ENCODE peak calls at places on chromosomes 2 and 18, in eight cellular contexts. One of them, this sample, is unnamed.

GRCh38 chr2:121173112-121173511 is 111.9 kb downstream of the TFCP2L1 start:
- DNase-seq in IMR-90: no peak
- DNase-seq in tibial artery: no peak
- DNase-seq in AG04450: no peak
- DNase-seq in PC-9: no peak
- DNase-seq in cardiac muscle cell: no peak
- DNase-seq in brain microvascular endothelial cell: no peak
- DNase-seq in esophagus squamous epithelium: no peak
- DNase-seq in this sample: no peak

GRCh38 chr2:109128466-109129355 is at the start of gene SH3RF3:
- DNase-seq in esophagus squamous epithelium: no peak
- DNase-seq in brain microvascular endothelial cell: peak
- DNase-seq in tibial artery: peak
- DNase-seq in cardiac muscle cell: peak
- DNase-seq in AG04450: no peak
- DNase-seq in PC-9: no peak
- DNase-seq in IMR-90: peak
- DNase-seq in this sample: peak

GRCh38 chr2:69789129-69789528 is 40.3 kb upstream of the GMCL1 start:
- DNase-seq in AG04450: peak
- DNase-seq in cardiac muscle cell: peak
- DNase-seq in tibial artery: no peak
- DNase-seq in IMR-90: peak
- DNase-seq in brain microvascular endothelial cell: peak
- DNase-seq in PC-9: no peak
- DNase-seq in esophagus squamous epithelium: no peak
- DNase-seq in this sample: peak

GRCh38 chr2:12514631-12515437 is 201.9 kb upstream of the TRIB2 start:
- DNase-seq in IMR-90: peak
- DNase-seq in brain microvascular endothelial cell: no peak
- DNase-seq in cardiac muscle cell: no peak
- DNase-seq in tibial artery: no peak
- DNase-seq in PC-9: no peak
- DNase-seq in esophagus squamous epithelium: no peak
- DNase-seq in AG04450: no peak
- DNase-seq in this sample: no peak

GRCh38 chr2:23478087-23478932 is 93.3 kb downstream of the KLHL29 start:
- DNase-seq in cardiac muscle cell: no peak
- DNase-seq in tibial artery: no peak
- DNase-seq in brain microvascular endothelial cell: no peak
- DNase-seq in PC-9: no peak
- DNase-seq in AG04450: no peak
- DNase-seq in IMR-90: no peak
- DNase-seq in esophagus squamous epithelium: no peak
- DNase-seq in this sample: no peak

GRCh38 chr18:37396981-37397720 is 168.4 kb downstream of the CELF4 start:
- DNase-seq in brain microvascular endothelial cell: no peak
- DNase-seq in IMR-90: peak
- DNase-seq in esophagus squamous epithelium: no peak
- DNase-seq in AG04450: no peak
- DNase-seq in tibial artery: no peak
- DNase-seq in PC-9: no peak
- DNase-seq in cardiac muscle cell: peak
- DNase-seq in this sample: no peak

GRCh38 chr2:29108225-29108624 is 7.0 kb upstream of the CLIP4 start:
- DNase-seq in AG04450: peak
- DNase-seq in cardiac muscle cell: peak
- DNase-seq in IMR-90: peak
- DNase-seq in PC-9: peak
- DNase-seq in esophagus squamous epithelium: no peak
- DNase-seq in brain microvascular endothelial cell: peak
- DNase-seq in tibial artery: no peak
- DNase-seq in this sample: no peak

GRCh38 chr2:24077535-24077877 is 1.4 kb upstream of the SF3B6 start:
- DNase-seq in IMR-90: no peak
- DNase-seq in PC-9: no peak
- DNase-seq in AG04450: no peak
- DNase-seq in esophagus squamous epithelium: no peak
- DNase-seq in tibial artery: no peak
- DNase-seq in brain microvascular endothelial cell: no peak
- DNase-seq in cardiac muscle cell: no peak
- DNase-seq in this sample: no peak

GRCh38 chr18:60295776-60296175 is 76.8 kb downstream of the MC4R start:
- DNase-seq in esophagus squamous epithelium: no peak
- DNase-seq in tibial artery: no peak
- DNase-seq in cardiac muscle cell: no peak
- DNase-seq in brain microvascular endothelial cell: no peak
- DNase-seq in AG04450: no peak
- DNase-seq in PC-9: no peak
- DNase-seq in IMR-90: no peak
- DNase-seq in this sample: no peak

GRCh38 chr2:3492951-3493609 is 26.3 kb downstream of the ADI1 start:
- DNase-seq in PC-9: no peak
- DNase-seq in IMR-90: peak
- DNase-seq in brain microvascular endothelial cell: peak
- DNase-seq in AG04450: peak
- DNase-seq in esophagus squamous epithelium: no peak
- DNase-seq in cardiac muscle cell: peak
- DNase-seq in tibial artery: peak
- DNase-seq in this sample: peak

GRCh38 chr2:23541453-23542334 is 156.7 kb downstream of the KLHL29 start:
- DNase-seq in esophagus squamous epithelium: no peak
- DNase-seq in PC-9: no peak
- DNase-seq in AG04450: no peak
- DNase-seq in brain microvascular endothelial cell: no peak
- DNase-seq in tibial artery: no peak
- DNase-seq in IMR-90: no peak
- DNase-seq in cardiac muscle cell: no peak
- DNase-seq in this sample: no peak

GRCh38 chr2:30732876-30733275 is 74.4 kb downstream of the CAPN13 start:
- DNase-seq in PC-9: no peak
- DNase-seq in esophagus squamous epithelium: no peak
- DNase-seq in brain microvascular endothelial cell: no peak
- DNase-seq in AG04450: no peak
- DNase-seq in cardiac muscle cell: no peak
- DNase-seq in IMR-90: no peak
- DNase-seq in tibial artery: peak
- DNase-seq in this sample: no peak

GRCh38 chr2:47119001-47119400 is 36.1 kb downstream of the STPG4 start:
- DNase-seq in AG04450: no peak
- DNase-seq in PC-9: no peak
- DNase-seq in esophagus squamous epithelium: no peak
- DNase-seq in cardiac muscle cell: peak
- DNase-seq in brain microvascular endothelial cell: peak
- DNase-seq in IMR-90: peak
- DNase-seq in tibial artery: no peak
- DNase-seq in this sample: no peak

GRCh38 chr2:110105608-110106467 is 9.8 kb downstream of the MALL start:
- DNase-seq in esophagus squamous epithelium: no peak
- DNase-seq in cardiac muscle cell: peak
- DNase-seq in tibial artery: no peak
- DNase-seq in IMR-90: peak
- DNase-seq in AG04450: no peak
- DNase-seq in brain microvascular endothelial cell: no peak
- DNase-seq in PC-9: peak
- DNase-seq in this sample: peak

GRCh38 chr2:128170776-128171175 is 79.8 kb downstream of the UGGT1 start:
- DNase-seq in PC-9: no peak
- DNase-seq in tibial artery: no peak
- DNase-seq in esophagus squamous epithelium: no peak
- DNase-seq in AG04450: no peak
- DNase-seq in brain microvascular endothelial cell: no peak
- DNase-seq in IMR-90: no peak
- DNase-seq in cardiac muscle cell: no peak
- DNase-seq in this sample: no peak

GRCh38 chr2:216194561-216194960 is 85.4 kb downstream of the XRCC5 start:
- DNase-seq in IMR-90: no peak
- DNase-seq in PC-9: no peak
- DNase-seq in AG04450: no peak
- DNase-seq in tibial artery: no peak
- DNase-seq in cardiac muscle cell: no peak
- DNase-seq in brain microvascular endothelial cell: no peak
- DNase-seq in esophagus squamous epithelium: no peak
- DNase-seq in this sample: no peak

GRCh38 chr2:216192931-216193330 is 83.8 kb downstream of the XRCC5 start:
- DNase-seq in tibial artery: no peak
- DNase-seq in esophagus squamous epithelium: no peak
- DNase-seq in cardiac muscle cell: no peak
- DNase-seq in PC-9: no peak
- DNase-seq in brain microvascular endothelial cell: no peak
- DNase-seq in AG04450: no peak
- DNase-seq in IMR-90: no peak
- DNase-seq in this sample: no peak

GRCh38 chr2:216195565-216195978 is 86.4 kb downstream of the XRCC5 start:
- DNase-seq in tibial artery: no peak
- DNase-seq in PC-9: no peak
- DNase-seq in IMR-90: peak
- DNase-seq in AG04450: peak
- DNase-seq in brain microvascular endothelial cell: peak
- DNase-seq in esophagus squamous epithelium: no peak
- DNase-seq in cardiac muscle cell: peak
- DNase-seq in this sample: no peak

GRCh38 chr2:216192181-216192580 is 83.0 kb downstream of the XRCC5 start:
- DNase-seq in esophagus squamous epithelium: no peak
- DNase-seq in IMR-90: no peak
- DNase-seq in tibial artery: no peak
- DNase-seq in cardiac muscle cell: no peak
- DNase-seq in AG04450: no peak
- DNase-seq in brain microvascular endothelial cell: no peak
- DNase-seq in PC-9: no peak
- DNase-seq in this sample: no peak

DNA sequence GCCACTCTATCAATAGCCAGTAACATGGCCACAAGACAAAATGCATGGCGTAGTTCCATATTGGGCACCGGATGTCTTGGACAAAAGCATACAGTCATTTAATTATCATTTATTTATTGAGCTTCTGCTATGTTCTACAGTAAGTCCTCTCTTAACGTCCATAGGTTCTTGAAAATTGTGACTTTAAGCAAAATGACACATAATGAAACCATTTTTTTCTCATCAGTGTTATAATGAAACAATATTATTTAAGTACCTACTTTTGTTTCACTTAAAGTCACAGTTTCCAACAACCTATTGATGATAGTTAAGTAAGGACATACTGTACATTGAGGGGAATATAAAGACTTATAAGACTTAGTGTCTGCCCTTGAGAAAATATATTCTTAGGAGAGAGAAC is 84.9 kb downstream of the XRCC5 start:
- DNase-seq in esophagus squamous epithelium: no peak
- DNase-seq in cardiac muscle cell: no peak
- DNase-seq in AG04450: no peak
- DNase-seq in PC-9: no peak
- DNase-seq in IMR-90: no peak
- DNase-seq in tibial artery: no peak
- DNase-seq in brain microvascular endothelial cell: no peak
- DNase-seq in this sample: no peak
- H3K27ac ChIP-seq in esophagus squamous epithelium: no peak
- H3K27ac ChIP-seq in cardiac muscle cell: no peak
- H3K27ac ChIP-seq in AG04450: no peak
- H3K27ac ChIP-seq in PC-9: no peak
- H3K27ac ChIP-seq in IMR-90: no peak
- H3K27ac ChIP-seq in tibial artery: no peak
- H3K27ac ChIP-seq in brain microvascular endothelial cell: no peak
- H3K27ac ChIP-seq in this sample: no peak

GRCh38 chr18:44733754-44734465 is 53.2 kb downstream of the SETBP1 start:
- DNase-seq in esophagus squamous epithelium: no peak
- DNase-seq in IMR-90: peak
- DNase-seq in cardiac muscle cell: no peak
- DNase-seq in tibial artery: no peak
- DNase-seq in PC-9: no peak
- DNase-seq in AG04450: no peak
- DNase-seq in brain microvascular endothelial cell: peak
- DNase-seq in this sample: no peak

GRCh38 chr18:44731866-44732555 is 51.3 kb downstream of the SETBP1 start:
- DNase-seq in brain microvascular endothelial cell: peak
- DNase-seq in AG04450: no peak
- DNase-seq in PC-9: peak
- DNase-seq in tibial artery: no peak
- DNase-seq in esophagus squamous epithelium: no peak
- DNase-seq in IMR-90: peak
- DNase-seq in cardiac muscle cell: no peak
- DNase-seq in this sample: no peak

GRCh38 chr18:44733069-44733753 is 52.5 kb downstream of the SETBP1 start:
- DNase-seq in PC-9: peak
- DNase-seq in cardiac muscle cell: peak
- DNase-seq in brain microvascular endothelial cell: peak
- DNase-seq in AG04450: peak
- DNase-seq in IMR-90: peak
- DNase-seq in esophagus squamous epithelium: no peak
- DNase-seq in tibial artery: no peak
- DNase-seq in this sample: no peak

GRCh38 chr18:44731160-44731865 is 50.6 kb downstream of the SETBP1 start:
- DNase-seq in tibial artery: no peak
- DNase-seq in IMR-90: no peak
- DNase-seq in brain microvascular endothelial cell: no peak
- DNase-seq in PC-9: peak
- DNase-seq in esophagus squamous epithelium: no peak
- DNase-seq in cardiac muscle cell: no peak
- DNase-seq in AG04450: no peak
- DNase-seq in this sample: no peak

DNA sequence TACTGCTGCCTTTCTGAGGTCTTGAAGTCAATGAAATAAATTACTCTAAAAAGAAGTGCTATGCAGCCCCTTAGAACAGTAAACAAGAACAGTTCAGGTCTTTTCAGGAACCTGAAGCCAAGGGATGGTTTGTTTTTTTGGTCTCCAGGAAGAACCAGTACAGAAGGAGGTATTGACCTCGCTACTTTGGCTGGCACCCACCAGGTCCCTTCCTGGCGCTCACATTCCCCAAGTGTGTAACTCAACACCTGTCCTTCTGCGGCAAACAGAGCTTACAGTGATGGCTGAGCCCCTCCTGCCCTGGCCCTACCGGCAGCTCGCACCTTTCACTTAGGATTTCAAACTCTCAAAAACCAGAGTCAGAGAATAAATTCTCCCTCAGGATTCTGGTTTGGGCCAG is 51.9 kb downstream of the SETBP1 start:
- DNase-seq in esophagus squamous epithelium: no peak
- DNase-seq in tibial artery: no peak
- DNase-seq in AG04450: no peak
- DNase-seq in cardiac muscle cell: no peak
- DNase-seq in PC-9: peak
- DNase-seq in brain microvascular endothelial cell: no peak
- DNase-seq in IMR-90: no peak
- DNase-seq in this sample: no peak
- H3K4me3 ChIP-seq in esophagus squamous epithelium: no peak
- H3K4me3 ChIP-seq in tibial artery: no peak
- H3K4me3 ChIP-seq in AG04450: no peak
- H3K4me3 ChIP-seq in cardiac muscle cell: no peak
- H3K4me3 ChIP-seq in PC-9: no peak
- H3K4me3 ChIP-seq in brain microvascular endothelial cell: no peak
- H3K4me3 ChIP-seq in IMR-90: no peak
- H3K4me3 ChIP-seq in this sample: no peak

GRCh38 chr18:55699233-55699765 is 111.3 kb upstream of the TCF4 start:
- DNase-seq in AG04450: no peak
- DNase-seq in brain microvascular endothelial cell: no peak
- DNase-seq in tibial artery: no peak
- DNase-seq in PC-9: no peak
- DNase-seq in IMR-90: no peak
- DNase-seq in esophagus squamous epithelium: no peak
- DNase-seq in cardiac muscle cell: peak
- DNase-seq in this sample: no peak
- TF ChIP-seq CTCF in AG04450: no peak
- TF ChIP-seq CTCF in brain microvascular endothelial cell: no peak
- TF ChIP-seq CTCF in tibial artery: no peak
- TF ChIP-seq CTCF in PC-9: no peak
- TF ChIP-seq CTCF in IMR-90: no peak
- TF ChIP-seq CTCF in esophagus squamous epithelium: no peak
- TF ChIP-seq CTCF in cardiac muscle cell: no peak
- TF ChIP-seq CTCF in this sample: no peak

GRCh38 chr2:132415256-132416079 is 1.1 kb upstream of the GPR39 start:
- DNase-seq in PC-9: peak
- DNase-seq in esophagus squamous epithelium: no peak
- DNase-seq in tibial artery: no peak
- DNase-seq in AG04450: no peak
- DNase-seq in IMR-90: peak
- DNase-seq in brain microvascular endothelial cell: no peak
- DNase-seq in cardiac muscle cell: peak
- DNase-seq in this sample: no peak
- H3K27ac ChIP-seq in PC-9: peak
- H3K27ac ChIP-seq in esophagus squamous epithelium: peak
- H3K27ac ChIP-seq in tibial artery: no peak
- H3K27ac ChIP-seq in AG04450: peak
- H3K27ac ChIP-seq in IMR-90: peak
- H3K27ac ChIP-seq in brain microvascular endothelial cell: peak
- H3K27ac ChIP-seq in cardiac muscle cell: peak
- H3K27ac ChIP-seq in this sample: no peak

This sample was measured in ascending aorta.